ENCODE peak calls at places on chromosomes 5 and 9, in ten cellular contexts. One of them, this sample, is unnamed.

GRCh38 chr9:17462869-17463464 is 115.9 kb upstream of the SH3GL2 start:
- DNase-seq in brain microvascular endothelial cell: peak; percentile 45
- DNase-seq in hepatocyte: peak; percentile 80
- DNase-seq in stomach: peak; percentile 36
- DNase-seq in GM23338: peak; percentile 78
- DNase-seq in left lung: no peak
- DNase-seq in trophoblast cell: peak; percentile 27
- DNase-seq in H9: no peak
- DNase-seq in colonic mucosa: peak; percentile 29
- DNase-seq in prostate gland: peak; percentile 35
- DNase-seq in this sample: peak; percentile 27

GRCh38 chr9:97363661-97364299 is 48.1 kb upstream of the TDRD7 start:
- DNase-seq in brain microvascular endothelial cell: no peak
- DNase-seq in hepatocyte: no peak
- DNase-seq in stomach: no peak
- DNase-seq in GM23338: peak; percentile 16
- DNase-seq in left lung: no peak
- DNase-seq in trophoblast cell: no peak
- DNase-seq in H9: no peak
- DNase-seq in colonic mucosa: no peak
- DNase-seq in prostate gland: no peak
- DNase-seq in this sample: no peak

GRCh38 chr5:136060963-136061362 is 32.2 kb downstream of the TGFBI start:
- DNase-seq in brain microvascular endothelial cell: no peak
- DNase-seq in hepatocyte: no peak
- DNase-seq in stomach: no peak
- DNase-seq in GM23338: no peak
- DNase-seq in left lung: no peak
- DNase-seq in trophoblast cell: no peak
- DNase-seq in H9: no peak
- DNase-seq in colonic mucosa: no peak
- DNase-seq in prostate gland: no peak
- DNase-seq in this sample: no peak

GRCh38 chr9:136546697-136547481 is 1.0 kb upstream of the NOTCH1 start:
- DNase-seq in brain microvascular endothelial cell: peak; percentile 6
- DNase-seq in hepatocyte: peak; percentile 66
- DNase-seq in stomach: peak; percentile 83
- DNase-seq in GM23338: peak; percentile 61
- DNase-seq in left lung: peak; percentile 91
- DNase-seq in trophoblast cell: no peak
- DNase-seq in H9: peak; percentile 66
- DNase-seq in colonic mucosa: peak; percentile 78
- DNase-seq in prostate gland: peak; percentile 83
- DNase-seq in this sample: peak; percentile 77

GRCh38 chr5:141514330-141515111 is 25.6 kb downstream of the PCDHGC5 start:
- DNase-seq in brain microvascular endothelial cell: peak; percentile 35
- DNase-seq in hepatocyte: no peak
- DNase-seq in stomach: no peak
- DNase-seq in GM23338: peak; percentile 85
- DNase-seq in left lung: no peak
- DNase-seq in trophoblast cell: peak; percentile 19
- DNase-seq in H9: peak; percentile 89
- DNase-seq in colonic mucosa: no peak
- DNase-seq in prostate gland: peak; percentile 68
- DNase-seq in this sample: no peak

GRCh38 chr9:122336836-122337560 is 33.8 kb upstream of the PTGS1 start:
- DNase-seq in brain microvascular endothelial cell: no peak
- DNase-seq in hepatocyte: no peak
- DNase-seq in stomach: no peak
- DNase-seq in GM23338: peak; percentile 47
- DNase-seq in left lung: no peak
- DNase-seq in trophoblast cell: no peak
- DNase-seq in H9: no peak
- DNase-seq in colonic mucosa: no peak
- DNase-seq in prostate gland: no peak
- DNase-seq in this sample: no peak

GRCh38 chr5:132002701-132003100 is 8.8 kb downstream of the ACSL6 start:
- DNase-seq in brain microvascular endothelial cell: no peak
- DNase-seq in hepatocyte: no peak
- DNase-seq in stomach: no peak
- DNase-seq in GM23338: no peak
- DNase-seq in left lung: no peak
- DNase-seq in trophoblast cell: no peak
- DNase-seq in H9: no peak
- DNase-seq in colonic mucosa: no peak
- DNase-seq in prostate gland: no peak
- DNase-seq in this sample: no peak

GRCh38 chr5:81856948-81857928 is 106.3 kb upstream of the SSBP2 start:
- DNase-seq in brain microvascular endothelial cell: no peak
- DNase-seq in hepatocyte: peak; percentile 13
- DNase-seq in stomach: peak; percentile 55
- DNase-seq in GM23338: peak; percentile 69
- DNase-seq in left lung: peak; percentile 79
- DNase-seq in trophoblast cell: no peak
- DNase-seq in H9: peak; percentile 58
- DNase-seq in colonic mucosa: peak; percentile 33
- DNase-seq in prostate gland: peak; percentile 49
- DNase-seq in this sample: peak; percentile 87

GRCh38 chr9:121318631-121319393 is 50.9 kb downstream of the GSN start:
- DNase-seq in brain microvascular endothelial cell: no peak
- DNase-seq in hepatocyte: no peak
- DNase-seq in stomach: no peak
- DNase-seq in GM23338: peak; percentile 33
- DNase-seq in left lung: no peak
- DNase-seq in trophoblast cell: no peak
- DNase-seq in H9: no peak
- DNase-seq in colonic mucosa: no peak
- DNase-seq in prostate gland: no peak
- DNase-seq in this sample: no peak

GRCh38 chr5:16626696-16627264 is 10.0 kb upstream of the RETREG1 start:
- DNase-seq in brain microvascular endothelial cell: no peak
- DNase-seq in hepatocyte: no peak
- DNase-seq in stomach: no peak
- DNase-seq in GM23338: no peak
- DNase-seq in left lung: no peak
- DNase-seq in trophoblast cell: no peak
- DNase-seq in H9: no peak
- DNase-seq in colonic mucosa: no peak
- DNase-seq in prostate gland: no peak
- DNase-seq in this sample: no peak

GRCh38 chr9:24293391-24293790 is 252.3 kb downstream of the IZUMO3 start:
- DNase-seq in brain microvascular endothelial cell: no peak
- DNase-seq in hepatocyte: no peak
- DNase-seq in stomach: no peak
- DNase-seq in GM23338: peak; percentile 56
- DNase-seq in left lung: no peak
- DNase-seq in trophoblast cell: no peak
- DNase-seq in H9: peak; percentile 35
- DNase-seq in colonic mucosa: no peak
- DNase-seq in prostate gland: no peak
- DNase-seq in this sample: no peak

GRCh38 chr9:129889936-129890717 is 54.9 kb downstream of the USP20 start:
- DNase-seq in brain microvascular endothelial cell: no peak
- DNase-seq in hepatocyte: no peak
- DNase-seq in stomach: peak; percentile 47
- DNase-seq in GM23338: peak; percentile 94
- DNase-seq in left lung: peak; percentile 85
- DNase-seq in trophoblast cell: no peak
- DNase-seq in H9: peak; percentile 87
- DNase-seq in colonic mucosa: peak; percentile 38
- DNase-seq in prostate gland: no peak
- DNase-seq in this sample: no peak

GRCh38 chr9:116335392-116335791 is 181.8 kb downstream of the PAPPA start:
- DNase-seq in brain microvascular endothelial cell: no peak
- DNase-seq in hepatocyte: no peak
- DNase-seq in stomach: no peak
- DNase-seq in GM23338: no peak
- DNase-seq in left lung: no peak
- DNase-seq in trophoblast cell: no peak
- DNase-seq in H9: no peak
- DNase-seq in colonic mucosa: no peak
- DNase-seq in prostate gland: no peak
- DNase-seq in this sample: no peak
- H3K27me3 ChIP-seq in brain microvascular endothelial cell: no peaks in the 10 kb centered on the region
- H3K27me3 ChIP-seq in hepatocyte: no peaks in the 10 kb centered on the region
- H3K27me3 ChIP-seq in stomach: no peaks in the 10 kb centered on the region
- H3K27me3 ChIP-seq in GM23338: peaks cover 83% of the 10 kb centered on the region
- H3K27me3 ChIP-seq in left lung: no peaks in the 10 kb centered on the region
- H3K27me3 ChIP-seq in trophoblast cell: no peaks in the 10 kb centered on the region
- H3K27me3 ChIP-seq in H9: peaks cover 62% of the 10 kb centered on the region
- H3K27me3 ChIP-seq in colonic mucosa: no peaks in the 10 kb centered on the region
- H3K27me3 ChIP-seq in prostate gland: no peaks in the 10 kb centered on the region
- H3K27me3 ChIP-seq in this sample: no peaks in the 10 kb centered on the region

DNA sequence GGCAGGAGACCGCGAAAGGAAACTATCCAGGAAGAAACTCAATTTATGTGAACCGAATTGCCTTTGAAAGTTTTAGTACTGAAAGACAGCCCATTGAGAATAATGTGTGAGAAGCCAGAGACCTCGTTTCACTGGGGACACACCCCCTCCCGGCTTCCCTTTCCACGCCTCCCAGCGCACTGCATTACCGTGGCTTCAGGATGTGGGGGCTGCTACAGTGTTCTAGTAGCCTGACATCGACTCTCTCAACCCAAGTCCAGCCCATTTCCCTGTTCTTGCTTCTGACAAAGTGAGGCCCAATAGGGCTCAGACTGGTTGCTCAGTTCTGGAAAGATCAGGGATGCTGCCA is 3.5 kb downstream of the PAX5 start:
- DNase-seq in brain microvascular endothelial cell: no peak
- DNase-seq in hepatocyte: no peak
- DNase-seq in stomach: no peak
- DNase-seq in GM23338: peak; percentile 48
- DNase-seq in left lung: no peak
- DNase-seq in trophoblast cell: no peak
- DNase-seq in H9: peak; percentile 18
- DNase-seq in colonic mucosa: no peak
- DNase-seq in prostate gland: no peak
- DNase-seq in this sample: no peak
- H3K27me3 ChIP-seq in brain microvascular endothelial cell: peaks cover 92% of the 10 kb centered on the region
- H3K27me3 ChIP-seq in hepatocyte: peaks cover 97% of the 10 kb centered on the region
- H3K27me3 ChIP-seq in stomach: peaks cover 98% of the 10 kb centered on the region
- H3K27me3 ChIP-seq in GM23338: peaks cover 98% of the 10 kb centered on the region
- H3K27me3 ChIP-seq in left lung: peaks cover 97% of the 10 kb centered on the region
- H3K27me3 ChIP-seq in trophoblast cell: peaks cover 95% of the 10 kb centered on the region
- H3K27me3 ChIP-seq in H9: peaks cover 84% of the 10 kb centered on the region
- H3K27me3 ChIP-seq in colonic mucosa: peaks cover 99% of the 10 kb centered on the region
- H3K27me3 ChIP-seq in prostate gland: peaks cover 63% of the 10 kb centered on the region
- H3K27me3 ChIP-seq in this sample: peaks cover 100% of the 10 kb centered on the region

DNA sequence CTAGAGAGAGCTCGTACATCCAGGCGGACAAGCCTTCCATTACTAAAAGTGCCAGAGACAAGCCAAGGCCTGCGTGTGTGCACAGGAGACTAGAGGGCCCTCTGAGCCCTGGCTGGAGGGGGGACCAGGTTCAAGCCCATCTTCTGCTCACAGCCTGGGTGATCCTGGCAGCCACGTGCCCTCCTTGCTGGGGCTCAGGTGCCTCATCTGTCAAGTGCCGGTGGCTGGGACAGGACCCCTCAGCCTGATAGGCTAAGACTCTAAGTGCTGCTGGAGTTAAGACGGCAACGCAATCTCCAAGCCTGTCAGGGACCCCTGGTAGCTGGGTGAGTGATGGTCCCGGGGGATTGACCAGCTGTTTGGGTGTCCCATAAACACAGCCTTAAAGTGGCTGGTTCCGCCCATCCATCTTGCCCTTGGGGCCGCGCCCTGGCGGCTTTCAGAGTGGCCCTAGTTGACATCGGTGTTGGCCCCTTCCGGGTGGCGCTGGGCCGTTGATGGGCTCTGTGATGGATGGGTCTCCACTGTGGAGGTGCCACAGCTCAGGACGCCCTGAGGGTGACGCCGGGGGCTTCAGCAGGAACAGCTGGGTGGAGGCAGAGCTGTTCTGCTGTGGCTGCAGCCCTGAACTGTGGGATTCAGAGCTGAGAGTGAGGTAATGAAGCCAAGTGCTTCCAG is 136.2 kb downstream of the BARX1 start:
- DNase-seq in brain microvascular endothelial cell: no peak
- DNase-seq in hepatocyte: no peak
- DNase-seq in stomach: no peak
- DNase-seq in GM23338: no peak
- DNase-seq in left lung: peak; percentile 73
- DNase-seq in trophoblast cell: no peak
- DNase-seq in H9: no peak
- DNase-seq in colonic mucosa: no peak
- DNase-seq in prostate gland: no peak
- DNase-seq in this sample: no peak
- H3K27me3 ChIP-seq in brain microvascular endothelial cell: no peaks in the 10 kb centered on the region
- H3K27me3 ChIP-seq in hepatocyte: peaks cover 21% of the 10 kb centered on the region
- H3K27me3 ChIP-seq in stomach: peaks cover 12% of the 10 kb centered on the region
- H3K27me3 ChIP-seq in GM23338: no peaks in the 10 kb centered on the region
- H3K27me3 ChIP-seq in left lung: no peaks in the 10 kb centered on the region
- H3K27me3 ChIP-seq in trophoblast cell: no peaks in the 10 kb centered on the region
- H3K27me3 ChIP-seq in H9: no peaks in the 10 kb centered on the region
- H3K27me3 ChIP-seq in colonic mucosa: no peaks in the 10 kb centered on the region
- H3K27me3 ChIP-seq in prostate gland: peaks cover 2% of the 10 kb centered on the region
- H3K27me3 ChIP-seq in this sample: peaks cover 50% of the 10 kb centered on the region

DNA sequence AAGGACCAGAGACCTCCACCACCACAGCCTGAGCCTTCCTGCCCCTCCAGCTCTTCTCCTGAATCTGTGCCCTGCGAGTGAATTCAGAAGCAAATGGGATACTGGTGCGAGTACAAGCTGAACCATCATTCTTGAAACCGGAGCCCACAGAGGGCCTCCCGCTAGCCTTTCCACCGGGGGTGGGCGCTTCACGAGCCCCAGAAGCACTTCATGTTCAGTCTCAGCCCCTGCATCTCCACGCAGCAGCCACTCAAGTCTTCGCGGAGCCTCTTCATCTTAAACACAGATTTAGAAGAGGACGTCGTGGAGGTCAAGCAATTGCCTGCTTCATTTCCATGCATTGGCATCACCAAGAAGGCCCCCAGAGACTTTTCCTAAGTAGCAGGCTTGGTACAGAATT is 26.0 kb upstream of the OLFM1 start:
- DNase-seq in brain microvascular endothelial cell: no peak
- DNase-seq in hepatocyte: no peak
- DNase-seq in stomach: peak; percentile 23
- DNase-seq in GM23338: no peak
- DNase-seq in left lung: no peak
- DNase-seq in trophoblast cell: no peak
- DNase-seq in H9: peak; percentile 3
- DNase-seq in colonic mucosa: no peak
- DNase-seq in prostate gland: no peak
- DNase-seq in this sample: no peak
- H3K27me3 ChIP-seq in brain microvascular endothelial cell: no peaks in the 10 kb centered on the region
- H3K27me3 ChIP-seq in hepatocyte: peaks cover 8% of the 10 kb centered on the region
- H3K27me3 ChIP-seq in stomach: peaks cover 8% of the 10 kb centered on the region
- H3K27me3 ChIP-seq in GM23338: no peaks in the 10 kb centered on the region
- H3K27me3 ChIP-seq in left lung: no peaks in the 10 kb centered on the region
- H3K27me3 ChIP-seq in trophoblast cell: no peaks in the 10 kb centered on the region
- H3K27me3 ChIP-seq in H9: no peaks in the 10 kb centered on the region
- H3K27me3 ChIP-seq in colonic mucosa: no peaks in the 10 kb centered on the region
- H3K27me3 ChIP-seq in prostate gland: peaks cover 2% of the 10 kb centered on the region
- H3K27me3 ChIP-seq in this sample: peaks cover 54% of the 10 kb centered on the region